ENCODE peak calls at places on chromosomes 3 and 15, in six cellular contexts. R is OCI-LY7, E is osteoblast, X is HepG2, T is astrocyte, S is hepatocyte. D is an unnamed sample. For H4K20me1, the result is how much of the 10 kb centered on the place peaks cover.

GRCh38 chr15:68126415-68126814 is 72.3 kb downstream of the PIAS1 start:
- DNase-seq in R (no peak), E (no peak), X (no peak), T (no peak), S (no peak), D (no peak)

GRCh38 chr3:52891164-52891563 is 6.2 kb downstream of the STIMATE start:
- DNase-seq in R (no peak), E (no peak), X (no peak), T (no peak), S (no peak), D (no peak)

GRCh38 chr3:179100652-179101051 is 29.0 kb upstream of the ZMAT3 start:
- DNase-seq in R (no peak), E (no peak), X (no peak), T (peak), S (no peak), D (no peak)

GRCh38 chr3:150414273-150414672 is 6.2 kb downstream of the TSC22D2 start:
- DNase-seq in R (peak), E (peak), X (peak), T (peak), S (peak), D (peak)

GRCh38 chr15:90031231-90031791 is 30.2 kb downstream of the ZNF710 start:
- DNase-seq in R (peak), E (peak), X (no peak), T (no peak), S (no peak), D (no peak)

GRCh38 chr3:160564949-160565441 is 376 bp downstream of the KPNA4 start:
- DNase-seq in R (peak), E (peak), X (peak), T (peak), S (peak), D (peak)

GRCh38 chr3:71066356-71066755 is 517.2 kb downstream of the FOXP1 start:
- DNase-seq in R (peak), E (no peak), X (no peak), T (no peak), S (no peak), D (no peak)

GRCh38 chr15:28929200-28929599 is 43.4 kb downstream of the APBA2 start:
- DNase-seq in R (no peak), E (no peak), X (no peak), T (no peak), S (no peak), D (no peak)

GRCh38 chr3:114649331-114649730 is 355.5 kb downstream of the TIGIT start:
- DNase-seq in R (no peak), E (peak), X (peak), T (peak), S (no peak), D (peak)

GRCh38 chr3:42751609-42752008 is 21.4 kb downstream of the CCDC13 start:
- DNase-seq in R (no peak), E (no peak), X (no peak), T (no peak), S (no peak), D (no peak)

GRCh38 chr3:58630081-58630709 is 36.4 kb downstream of the FAM3D start:
- DNase-seq in R (peak), E (peak), X (peak), T (peak), S (peak), D (peak)

GRCh38 chr15:101045236-101045646 is 126.1 kb downstream of the LRRK1 start:
- DNase-seq in R (no peak), E (peak), X (no peak), T (no peak), S (no peak), D (no peak)

GRCh38 chr3:102037209-102037608 is 187.9 kb downstream of the NFKBIZ start:
- DNase-seq in R (no peak), E (no peak), X (no peak), T (peak), S (no peak), D (no peak)

GRCh38 chr3:197030379-197031314 is 1.0 kb upstream of the MELTF start:
- DNase-seq in R (no peak), E (peak), X (no peak), T (no peak), S (no peak), D (no peak)

GRCh38 chr3:152151216-152151874 is 117.4 kb upstream of the MBNL1 start:
- DNase-seq in R (no peak), E (no peak), X (no peak), T (no peak), S (no peak), D (no peak)

GRCh38 chr3:175535351-175535750 is 676.2 kb downstream of the NAALADL2 start:
- DNase-seq in R (no peak), E (no peak), X (no peak), T (no peak), S (no peak), D (peak)

GRCh38 chr3:59289836-59290235 is 240.0 kb upstream of the CFAP20DC start:
- DNase-seq in R (no peak), E (no peak), X (no peak), T (no peak), S (no peak), D (no peak)

GRCh38 chr3:140007081-140007480 is 72.1 kb downstream of the CLSTN2 start:
- DNase-seq in R (no peak), E (no peak), X (no peak), T (no peak), S (no peak), D (no peak)

GRCh38 chr15:44713006-44713966 is 2.0 kb downstream of the B2M start:
- DNase-seq in R (peak), E (no peak), X (peak), T (peak), S (no peak), D (no peak)

GRCh38 chr15:73233623-73234022 is 135.1 kb downstream of the HCN4 start:
- DNase-seq in R (no peak), E (no peak), X (no peak), T (peak), S (no peak), D (no peak)

GRCh38 chr3:158269896-158270295 is 160.0 kb downstream of the RSRC1 start:
- DNase-seq in R (no peak), E (no peak), X (no peak), T (no peak), S (no peak), D (no peak)

GRCh38 chr3:111336511-111336910 is 205.5 kb upstream of the CD96 start:
- DNase-seq in R (no peak), E (no peak), X (no peak), T (peak), S (no peak), D (no peak)

GRCh38 chr15:74324714-74325113 is 42.7 kb downstream of the CYP11A1 start:
- DNase-seq in R (no peak), E (no peak), X (no peak), T (no peak), S (no peak), D (no peak)

GRCh38 chr3:160885791-160886286 is 129.8 kb downstream of the PPM1L start:
- DNase-seq in R (no peak), E (no peak), X (peak), T (peak), S (peak), D (no peak)

GRCh38 chr3:4820296-4821121 is 158.7 kb upstream of the BHLHE40 start:
- DNase-seq in R (no peak), E (no peak), X (no peak), T (no peak), S (no peak), D (no peak)

GRCh38 chr3:32816439-32817194 is 1.2 kb upstream of the TRIM71 start:
- DNase-seq in R (no peak), E (peak), X (peak), T (no peak), S (peak), D (no peak)

GRCh38 chr15:67004142-67004541 is 61.3 kb upstream of the SMAD3 start:
- DNase-seq in R (peak), E (no peak), X (no peak), T (no peak), S (no peak), D (no peak)

GRCh38 chr15:64092075-64092820 is 1.4 kb downstream of the CIAO2A start:
- DNase-seq in R (peak), E (no peak), X (peak), T (no peak), S (no peak), D (no peak)

GRCh38 chr3:184320099-184320445 is 5.7 kb downstream of the EIF4G1 start:
- DNase-seq in R (no peak), E (peak), X (peak), T (peak), S (peak), D (peak)

GRCh38 chr15:71718116-71718910 is 92.0 kb upstream of the NR2E3 start:
- DNase-seq in R (no peak), E (no peak), X (no peak), T (no peak), S (no peak), D (no peak)

GRCh38 chr3:184895350-184895749 is 83.4 kb downstream of the VPS8 start:
- DNase-seq in R (no peak), E (no peak), X (no peak), T (no peak), S (no peak), D (no peak)

GRCh38 chr3:60912876-60913275 is 338.4 kb downstream of the FHIT start:
- DNase-seq in R (no peak), E (no peak), X (no peak), T (no peak), S (no peak), D (no peak)

GRCh38 chr15:84985158-84985557 is 3.5 kb downstream of the PDE8A start:
- DNase-seq in R (no peak), E (no peak), X (no peak), T (no peak), S (no peak), D (no peak)

GRCh38 chr3:159832024-159832423 is 156.6 kb upstream of the IL12A start:
- DNase-seq in R (no peak), E (no peak), X (no peak), T (no peak), S (no peak), D (no peak)

GRCh38 chr15:51621917-51622268 is 678 bp downstream of the DMXL2 start:
- DNase-seq in R (peak), E (peak), X (peak), T (peak), S (peak), D (no peak)

GRCh38 chr3:122789585-122790273 is 3.9 kb downstream of the HSPBAP1 start:
- DNase-seq in R (no peak), E (no peak), X (no peak), T (no peak), S (no peak), D (no peak)

GRCh38 chr3:122785231-122785630 is 8.4 kb downstream of the HSPBAP1 start:
- DNase-seq in R (no peak), E (peak), X (no peak), T (no peak), S (no peak), D (peak)

GRCh38 chr3:122786067-122786466 is 7.6 kb downstream of the HSPBAP1 start:
- DNase-seq in R (no peak), E (peak), X (peak), T (peak), S (peak), D (no peak)

GRCh38 chr3:122784436-122784835 is 9.2 kb downstream of the HSPBAP1 start:
- DNase-seq in R (no peak), E (peak), X (no peak), T (peak), S (no peak), D (no peak)

DNA sequence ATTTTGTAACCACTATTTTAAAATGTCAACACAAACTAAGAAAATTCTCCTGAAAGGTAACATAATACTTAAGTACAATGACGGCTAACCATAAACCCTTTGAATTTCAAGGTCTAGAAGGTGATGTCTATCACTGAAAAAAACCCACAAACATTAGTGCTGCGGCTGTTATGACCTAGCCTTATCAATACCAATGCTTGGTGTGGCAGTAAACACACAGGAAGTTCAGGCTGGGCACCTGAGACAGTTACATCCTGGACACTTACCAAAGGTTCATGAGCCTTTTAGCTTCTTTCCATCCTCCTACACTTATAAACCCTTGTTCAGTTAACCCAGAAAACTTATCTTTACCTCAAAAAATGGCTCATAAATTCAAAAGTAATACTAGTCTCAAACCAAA is 5.8 kb downstream of the HSPBAP1 start:
- DNase-seq in R (no peak), E (no peak), X (no peak), T (no peak), S (no peak), D (no peak)
- H4K20me1 ChIP-seq in R (under half), E (under half), X (under half), T (under half), S (under half), D (under half)

GRCh38 chr3:11610700-11611099 is 33.0 kb downstream of the VGLL4 start:
- DNase-seq in R (no peak), E (no peak), X (no peak), T (no peak), S (no peak), D (no peak)
- H4K20me1 ChIP-seq in R (under half), E (under half), X (under half), T (half or more), S (half or more), D (under half)

GRCh38 chr3:177089120-177089519 is 108.2 kb downstream of the TBL1XR1 start:
- DNase-seq in R (no peak), E (no peak), X (no peak), T (no peak), S (no peak), D (no peak)
- H4K20me1 ChIP-seq in R (under half), E (under half), X (under half), T (half or more), S (under half), D (under half)

GRCh38 chr3:129104498-129105079 is 17.0 kb downstream of the RAB43 start:
- DNase-seq in R (no peak), E (no peak), X (no peak), T (no peak), S (no peak), D (no peak)

GRCh38 chr3:129105862-129106261 is 15.7 kb downstream of the RAB43 start:
- DNase-seq in R (no peak), E (peak), X (no peak), T (no peak), S (no peak), D (no peak)

GRCh38 chr3:129106866-129107565 is 14.6 kb downstream of the RAB43 start:
- DNase-seq in R (no peak), E (no peak), X (no peak), T (no peak), S (no peak), D (no peak)

GRCh38 chr3:129106320-129106719 is 15.3 kb downstream of the RAB43 start:
- DNase-seq in R (no peak), E (peak), X (no peak), T (no peak), S (no peak), D (no peak)

DNA sequence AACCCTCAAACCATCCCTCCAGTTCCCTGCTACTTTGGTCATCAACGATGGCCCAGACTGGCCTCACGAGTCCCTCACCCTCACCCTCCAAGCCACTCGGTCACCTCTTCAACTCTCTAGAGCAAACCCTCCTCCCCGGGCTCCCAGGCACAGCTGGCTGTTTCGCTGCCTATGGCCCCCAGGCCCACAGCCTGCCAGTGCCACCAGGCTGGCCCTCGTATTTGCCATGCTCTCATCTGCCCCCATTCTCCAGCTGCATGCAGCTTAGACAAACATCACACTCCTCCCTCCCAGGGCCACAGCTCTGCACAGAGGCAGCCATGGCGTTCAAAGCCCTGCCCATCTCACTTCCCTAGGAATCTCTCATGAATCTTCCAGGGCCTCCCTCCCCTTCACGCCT is 13.8 kb downstream of the RAB43 start:
- DNase-seq in R (no peak), E (no peak), X (no peak), T (no peak), S (no peak), D (no peak)
- H4K20me1 ChIP-seq in R (under half), E (half or more), X (under half), T (half or more), S (under half), D (under half)

GRCh38 chr3:187024561-187025226 is 94.4 kb downstream of the ST6GAL1 start:
- DNase-seq in R (no peak), E (no peak), X (no peak), T (no peak), S (no peak), D (no peak)
- H4K20me1 ChIP-seq in R (under half), E (under half), X (under half), T (under half), S (under half), D (under half)

D was measured in PC-9.